ENCODE peak calls at places on chromosomes 3 and 15, in four cellular contexts. D, S, K and J are unnamed samples.

GRCh38 chr3:38655708-38656300 is 6.3 kb upstream of the SCN5A start:
- DNase-seq in S (peak), K (no peak), D (peak), J (peak)

GRCh38 chr15:29141206-29141907 is 128.3 kb downstream of the NSMCE3 start:
- DNase-seq in K (no peak), S (no peak), D (no peak), J (no peak)

GRCh38 chr15:75725719-75726607 is 13.3 kb upstream of the CSPG4 start:
- DNase-seq in S (no peak), D (no peak), K (no peak), J (peak)

GRCh38 chr3:64445318-64446300 is 220.3 kb upstream of the PRICKLE2 start:
- DNase-seq in S (peak), D (peak), K (no peak), J (peak)

GRCh38 chr3:56593455-56594158 is 36.6 kb downstream of the CCDC66 start:
- DNase-seq in S (no peak), D (no peak), K (no peak), J (no peak)

GRCh38 chr3:162719684-162720341 is 1223.2 kb downstream of the OTOL1 start:
- DNase-seq in S (peak), K (no peak), D (no peak), J (peak)

GRCh38 chr3:71688121-71688520 is 37.1 kb downstream of the EIF4E3 start:
- DNase-seq in S (no peak), D (no peak), K (no peak), J (no peak)

GRCh38 chr3:123202451-123202850 is 708 bp downstream of the SEC22A start:
- DNase-seq in D (no peak), K (no peak), S (no peak), J (no peak)

GRCh38 chr3:169420429-169420828 is 243.1 kb downstream of the MECOM start:
- DNase-seq in D (no peak), S (no peak), K (no peak), J (no peak)

GRCh38 chr3:15427981-15428380 is 583 bp downstream of the EAF1 start:
- DNase-seq in D (peak), K (no peak), S (no peak), J (no peak)

GRCh38 chr15:64455951-64456350 is 4.4 kb upstream of the ZNF609 start:
- DNase-seq in K (no peak), S (peak), D (no peak), J (no peak)

GRCh38 chr3:159861369-159861987 is 127.2 kb upstream of the IL12A start:
- DNase-seq in S (no peak), D (no peak), K (no peak), J (no peak)

GRCh38 chr15:36817776-36818175 is 238.3 kb downstream of the CDIN1 start:
- DNase-seq in K (no peak), S (no peak), D (no peak), J (no peak)

GRCh38 chr3:140942221-140943104 is 827 bp downstream of the SLC25A36 start:
- DNase-seq in D (no peak), S (peak), K (peak), J (peak)

GRCh38 chr3:184597783-184598182 is 36.2 kb downstream of the EPHB3 start:
- DNase-seq in K (no peak), D (no peak), S (no peak), J (no peak)

GRCh38 chr15:99682455-99682854 is 50.8 kb downstream of the LYSMD4 start:
- DNase-seq in K (no peak), S (peak), D (no peak), J (peak)